ENCODE peak calls at places on chromosomes 6 and 20, in four cellular contexts. Z is Peyer's patch, Q is body of pancreas, S is tibial nerve. P is an unnamed sample.
A peak's percentile ranks its signal among the peaks of the same experiment; 100 is the strongest.

GRCh38 chr6:90386796-90387390 is 90.2 kb upstream of the BACH2 start:
- DNase-seq in Q (no peak), S (no peak), Z (no peak), P (no peak)

GRCh38 chr6:168273483-168274045 is 46.0 kb downstream of the DACT2 start:
- DNase-seq in S (no peak), Z (no peak), Q (no peak), P (no peak)

GRCh38 chr20:37385659-37386504 is 39.9 kb downstream of the SRC start:
- DNase-seq in Z (peak; percentile 45), S (no peak), Q (no peak), P (peak; percentile 85)

GRCh38 chr6:27899543-27899942 is 12.7 kb downstream of the OR2B2 start:
- DNase-seq in S (no peak), Q (no peak), Z (no peak), P (no peak)

GRCh38 chr6:14953806-14954205 is 292.1 kb upstream of the JARID2 start:
- DNase-seq in Q (no peak), S (no peak), Z (no peak), P (no peak)

GRCh38 chr6:110658621-110659211 is 156.6 kb downstream of the CDK19 start:
- DNase-seq in S (no peak), Z (no peak), Q (no peak), P (no peak)

GRCh38 chr6:32843979-32844838 is at the start of gene PSMB8:
- DNase-seq in S (peak; percentile 96), Z (peak; percentile 98), Q (peak; percentile 97), P (peak; percentile 95)

GRCh38 chr6:36131517-36132220 is 1.4 kb downstream of the MAPK13 start:
- DNase-seq in Z (peak; percentile 75), Q (peak; percentile 88), S (no peak), P (no peak)

GRCh38 chr6:43076928-43077809 is 1.1 kb downstream of the PTK7 start:
- DNase-seq in Q (peak; percentile 45), Z (no peak), S (no peak), P (no peak)

GRCh38 chr20:50865114-50865513 is 66.1 kb downstream of the ADNP start:
- DNase-seq in Q (no peak), Z (no peak), S (no peak), P (no peak)

GRCh38 chr6:167549187-167549586 is 224.3 kb downstream of the TTLL2 start:
- DNase-seq in S (no peak), Z (no peak), Q (no peak), P (no peak)

GRCh38 chr6:126664271-126664670 is 324.4 kb downstream of the CENPW start:
- DNase-seq in Q (no peak), S (no peak), Z (no peak), P (no peak)

GRCh38 chr6:168307011-168307694 is 12.4 kb downstream of the DACT2 start:
- DNase-seq in Z (no peak), S (no peak), Q (no peak), P (no peak)

DNA sequence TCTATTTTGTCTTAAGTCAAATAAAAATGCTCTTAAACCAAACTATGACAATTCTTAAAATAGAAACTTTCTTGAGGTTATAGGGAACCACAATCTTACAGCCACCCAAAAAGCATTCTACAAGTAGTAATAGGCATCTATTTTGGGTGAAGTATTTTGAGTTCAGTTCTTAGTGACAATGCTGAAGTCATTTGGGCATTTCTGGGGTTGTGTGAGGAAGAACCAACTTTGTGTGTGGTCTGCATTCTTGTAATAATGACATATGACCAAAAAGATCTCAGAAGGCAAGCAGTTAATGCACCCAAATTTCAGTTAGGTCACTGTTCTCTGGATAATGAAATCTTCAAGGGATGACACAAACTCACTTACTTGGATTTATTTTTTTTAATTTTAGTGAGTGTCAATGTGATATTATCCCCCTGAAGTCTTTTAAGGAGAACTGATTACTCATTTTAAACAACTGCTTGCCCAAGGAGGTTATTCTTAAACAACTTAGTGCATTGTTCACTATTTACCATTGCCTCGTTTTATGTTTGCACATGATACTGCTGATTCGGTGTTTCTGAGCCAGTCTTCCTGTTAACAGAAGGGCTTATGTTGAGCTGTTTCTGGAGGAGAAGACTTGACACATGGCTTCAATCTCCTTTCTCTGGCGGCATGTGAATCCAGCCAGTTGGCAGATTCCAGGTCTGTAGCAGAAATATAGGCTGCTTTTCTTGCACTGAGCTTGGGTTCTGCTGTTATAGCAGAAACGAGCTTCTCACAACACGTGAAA is 618.9 kb downstream of the BCKDHB start:
- DNase-seq in S (no peak), Z (no peak), Q (no peak), P (no peak)
- H3K27me3 ChIP-seq in S (no peaks in the 10 kb centered on the region), Z (no peaks in the 10 kb centered on the region), Q (no peaks in the 10 kb centered on the region), P (no peaks in the 10 kb centered on the region)

DNA sequence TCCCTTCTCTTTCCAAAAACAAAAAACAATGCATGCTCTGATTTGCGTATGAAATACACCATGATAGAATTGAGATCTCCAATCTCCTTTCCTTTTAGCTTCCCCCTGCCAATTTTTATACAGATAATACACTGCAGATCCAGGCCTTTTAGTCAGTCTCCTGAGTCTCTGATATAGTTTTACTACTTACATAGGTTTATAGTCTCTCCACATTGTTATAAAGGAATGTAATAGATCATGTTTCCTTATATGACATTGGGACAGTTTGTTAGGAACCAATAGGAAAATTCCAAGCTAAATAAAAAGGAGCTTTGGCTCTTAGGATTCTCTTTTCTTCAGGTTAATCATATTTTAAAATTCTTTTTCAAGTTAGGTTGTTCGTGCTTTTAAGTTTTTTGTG is 36.5 kb downstream of the TBPL1 start:
- DNase-seq in S (no peak), Z (no peak), Q (no peak), P (no peak)
- TF ChIP-seq CTCF in S (no peak), Z (no peak), Q (no peak), P (no peak)

DNA sequence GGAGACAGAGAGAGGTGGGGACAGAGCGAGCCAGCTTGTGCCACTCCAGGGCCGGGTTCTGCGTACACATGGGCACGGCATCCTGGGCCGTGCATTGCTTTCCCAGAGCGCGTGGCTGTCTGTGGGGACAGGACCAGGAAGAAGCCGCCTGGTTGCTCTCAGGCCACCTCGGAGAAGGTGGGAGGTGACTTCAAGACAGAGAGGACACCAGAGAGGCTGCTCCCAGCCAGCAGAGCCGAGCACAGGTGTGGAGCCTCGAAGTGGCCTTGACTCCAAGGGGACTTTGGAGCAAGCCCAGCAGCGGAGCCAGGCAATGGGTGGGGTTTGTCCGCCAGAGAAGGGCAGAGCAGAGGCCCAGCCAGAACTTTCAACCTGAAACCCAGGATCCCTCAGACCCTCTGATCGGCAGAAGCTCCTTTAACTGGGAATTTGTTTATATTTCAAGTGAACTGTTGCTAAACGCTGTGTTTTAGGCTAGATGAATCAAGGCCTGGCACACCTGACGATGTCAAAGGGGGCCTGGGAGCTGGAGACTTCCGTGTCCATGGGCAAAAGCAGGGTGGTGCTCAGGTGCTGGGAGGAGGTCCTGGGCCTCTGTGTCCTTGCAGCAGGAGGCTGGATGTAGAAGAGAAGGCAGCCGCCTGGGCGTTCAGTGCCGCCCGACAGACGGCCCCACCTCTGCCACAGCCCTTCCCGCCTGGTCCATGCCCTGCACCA is 262.1 kb downstream of the DLL1 start:
- DNase-seq in Q (no peak), Z (peak; percentile 49), S (no peak), P (peak; percentile 34)
- H3K9me3 ChIP-seq in Q (no peaks in the 10 kb centered on the region), Z (no peaks in the 10 kb centered on the region), S (no peaks in the 10 kb centered on the region), P (no peaks in the 10 kb centered on the region)

DNA sequence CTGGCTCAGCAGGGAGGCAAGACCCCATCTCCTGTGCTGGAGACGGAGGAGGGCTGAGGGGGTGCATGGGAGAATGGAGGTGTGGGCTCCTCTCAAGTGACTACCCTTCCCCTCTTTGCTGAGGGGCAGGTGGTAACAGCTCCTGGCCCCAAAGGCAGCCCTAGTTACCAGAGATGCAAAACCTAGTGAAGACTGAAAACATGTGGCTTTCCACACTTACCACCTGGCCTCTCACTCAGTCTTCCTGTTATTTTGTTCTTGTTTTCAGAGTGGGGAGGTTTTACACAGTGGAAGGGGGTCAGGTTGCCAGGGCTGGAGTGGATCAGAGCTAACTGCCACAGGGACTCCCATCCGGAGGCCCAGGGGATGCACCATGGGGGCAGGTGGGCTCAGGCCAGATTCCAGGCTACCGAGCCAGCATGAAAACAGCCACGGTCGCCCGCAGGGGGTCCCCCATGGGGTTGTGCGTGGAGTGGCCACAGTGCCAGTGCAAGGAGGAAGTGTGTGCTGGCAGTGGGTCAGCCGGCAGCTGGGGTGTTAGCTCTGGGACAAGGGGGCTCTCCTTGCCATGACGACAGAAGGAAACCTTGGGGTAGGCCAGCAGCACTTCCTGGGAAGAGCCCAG is 21.1 kb downstream of the MYT1 start:
- DNase-seq in Q (no peak), Z (no peak), S (no peak), P (no peak)
- H3K27me3 ChIP-seq in Q (no peaks in the 10 kb centered on the region), Z (no peaks in the 10 kb centered on the region), S (no peaks in the 10 kb centered on the region), P (peaks cover 9% of the 10 kb centered on the region)

GRCh38 chr6:100504786-100505737 is 40.3 kb upstream of the SIM1 start:
- DNase-seq in Q (no peak), Z (no peak), S (no peak), P (no peak)
- TF ChIP-seq CTCF in Q (no peak), Z (no peak), S (no peak), P (no peak)

DNA sequence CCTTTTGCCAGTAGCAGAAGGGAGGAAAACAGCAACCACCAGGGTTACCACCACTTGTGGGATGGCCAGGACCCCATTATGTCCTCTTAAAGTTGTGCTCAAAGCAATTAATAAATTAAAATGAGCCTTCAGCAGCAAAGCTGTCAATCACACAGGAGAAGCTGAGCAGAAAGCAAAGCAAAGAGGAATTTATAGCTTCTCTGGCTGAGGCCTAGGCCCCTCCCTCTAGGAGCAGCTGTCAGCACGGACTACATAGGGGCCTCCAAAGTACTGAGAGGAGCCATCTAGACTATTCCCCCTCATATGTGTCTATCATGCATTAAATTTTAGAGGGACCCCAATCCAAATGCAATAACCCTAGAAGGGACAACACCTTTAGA is 6.4 kb downstream of the CCND3 start:
- DNase-seq in Z (no peak), Q (no peak), S (no peak), P (no peak)
- H3K9me3 ChIP-seq in Z (no peaks in the 10 kb centered on the region), Q (no peaks in the 10 kb centered on the region), S (no peaks in the 10 kb centered on the region), P (no peaks in the 10 kb centered on the region)

GRCh38 chr6:1392813-1393640 is 3.7 kb downstream of the FOXF2 start:
- DNase-seq in Z (no peak), S (no peak), Q (no peak), P (no peak)
- H3K27me3 ChIP-seq in Z (no peaks in the 10 kb centered on the region), S (no peaks in the 10 kb centered on the region), Q (no peaks in the 10 kb centered on the region), P (peaks cover 80% of the 10 kb centered on the region)

P was measured in RWPE2.